ENCODE peak calls at places on chromosomes 3 and 15, in seven cellular contexts. L is H9, G is suprapubic skin, B is vagina, D is neural progenitor cell, T is lung, M is Peyer's patch. Q is an unnamed sample.
A peak's percentile ranks its signal among the peaks of the same experiment; 100 is the strongest.

GRCh38 chr15:78629716-78630065 is 8.9 kb upstream of the CHRNA3 start:
- DNase-seq in L (no peak), G (no peak), B (no peak), D (no peak), T (no peak), M (no peak), Q (no peak)

GRCh38 chr3:46675426-46675825 is 18.1 kb downstream of the ALS2CL start:
- DNase-seq in L (no peak), G (no peak), B (no peak), D (no peak), T (no peak), M (no peak), Q (peak; percentile 45)

GRCh38 chr3:76859596-76859995 is 180.3 kb upstream of the ROBO2 start:
- DNase-seq in L (no peak), G (no peak), B (no peak), D (no peak), T (no peak), M (no peak), Q (no peak)

GRCh38 chr3:114376516-114376915 is 82.7 kb downstream of the TIGIT start:
- DNase-seq in L (no peak), G (no peak), B (no peak), D (no peak), T (no peak), M (no peak), Q (no peak)

GRCh38 chr3:47156418-47156817 is 7.5 kb downstream of the SETD2 start:
- DNase-seq in L (no peak), G (no peak), B (no peak), D (no peak), T (no peak), M (no peak), Q (no peak)

GRCh38 chr3:45659661-45660566 is 29.3 kb upstream of the SACM1L start:
- DNase-seq in L (peak; percentile 79), G (no peak), B (no peak), D (peak; percentile 68), T (peak; percentile 77), M (peak; percentile 90), Q (peak; percentile 87)

GRCh38 chr3:55000546-55000945 is 72.7 kb upstream of the LRTM1 start:
- DNase-seq in L (no peak), G (no peak), B (no peak), D (no peak), T (no peak), M (no peak), Q (no peak)

GRCh38 chr3:27632431-27633223 is 89.5 kb downstream of the EOMES start:
- DNase-seq in L (peak; percentile 53), G (no peak), B (no peak), D (peak; percentile 71), T (peak; percentile 46), M (peak; percentile 77), Q (peak; percentile 85)

GRCh38 chr3:170749765-170750477 is 120.1 kb downstream of the RPL22L1 start:
- DNase-seq in L (no peak), G (no peak), B (no peak), D (no peak), T (no peak), M (no peak), Q (no peak)

GRCh38 chr15:43912991-43913927 is 86.5 kb downstream of the WDR76 start:
- DNase-seq in L (no peak), G (no peak), B (no peak), D (no peak), T (no peak), M (no peak), Q (peak; percentile 59)

GRCh38 chr3:37986479-37987314 is 3.9 kb upstream of the VILL start:
- DNase-seq in L (no peak), G (peak; percentile 76), B (no peak), D (no peak), T (peak; percentile 87), M (peak; percentile 93), Q (peak; percentile 62)

GRCh38 chr3:53377794-53378193 is 30.5 kb upstream of the DCP1A start:
- DNase-seq in L (no peak), G (no peak), B (no peak), D (no peak), T (no peak), M (no peak), Q (no peak)

GRCh38 chr3:42802876-42803799 is 1.2 kb downstream of the HIGD1A start:
- DNase-seq in L (peak; percentile 34), G (no peak), B (no peak), D (peak; percentile 55), T (no peak), M (no peak), Q (no peak)

GRCh38 chr15:31024979-31025378 is 33.6 kb upstream of the MTMR10 start:
- DNase-seq in L (no peak), G (no peak), B (no peak), D (no peak), T (no peak), M (no peak), Q (no peak)

GRCh38 chr3:12681586-12682371 is 17.9 kb upstream of the RAF1 start:
- DNase-seq in L (no peak), G (no peak), B (no peak), D (no peak), T (peak; percentile 43), M (no peak), Q (no peak)

GRCh38 chr3:32391643-32392529 is at the start of gene CMTM7:
- DNase-seq in L (peak; percentile 81), G (peak; percentile 84), B (no peak), D (peak; percentile 79), T (peak; percentile 79), M (peak; percentile 86), Q (peak; percentile 90)

GRCh38 chr3:122598556-122598955 is 21.1 kb downstream of the PARP15 start:
- DNase-seq in L (no peak), G (no peak), B (no peak), D (no peak), T (no peak), M (no peak), Q (no peak)

DNA sequence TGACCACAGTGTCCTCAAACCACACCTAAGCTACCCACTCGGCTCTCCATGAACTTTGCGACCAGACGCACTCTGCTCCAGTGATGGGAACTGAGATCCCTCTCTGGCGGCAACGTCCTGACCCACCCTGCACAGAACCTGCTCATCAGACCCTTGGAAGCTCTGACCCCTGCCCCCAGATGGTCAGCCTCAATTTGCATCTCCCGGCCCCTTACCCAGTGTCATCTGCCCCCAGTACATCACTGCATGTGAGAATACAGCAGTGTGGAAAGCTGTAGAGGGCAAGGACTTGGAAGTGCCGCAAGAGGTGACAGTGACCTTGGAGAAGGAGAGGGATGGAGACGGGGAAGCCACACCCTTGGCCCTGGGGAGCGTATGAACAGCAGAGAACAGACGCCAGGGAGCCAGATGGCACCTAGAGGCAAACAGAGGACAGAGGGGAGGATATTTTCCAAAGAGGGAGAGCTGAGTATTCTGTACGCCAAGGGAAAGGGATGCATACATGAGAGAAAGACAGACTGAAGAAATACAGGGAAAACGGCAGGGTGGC is 192.0 kb downstream of the XXYLT1 start:
- DNase-seq in L (no peak), G (no peak), B (no peak), D (no peak), T (no peak), M (no peak), Q (peak; percentile 39)
- H3K4me1 ChIP-seq in L (no peaks in the 10 kb centered on the region), G (no peaks in the 10 kb centered on the region), B (peaks cover 15% of the 10 kb centered on the region), D (peaks cover 27% of the 10 kb centered on the region), T (peaks cover 17% of the 10 kb centered on the region), M (no peaks in the 10 kb centered on the region), Q (no peaks in the 10 kb centered on the region)

GRCh38 chr15:99726333-99726732 is 6.9 kb downstream of the LYSMD4 start:
- DNase-seq in L (no peak), G (no peak), B (no peak), D (no peak), T (no peak), M (no peak), Q (no peak)
- H3K4me1 ChIP-seq in L (no peaks in the 10 kb centered on the region), G (peaks cover 15% of the 10 kb centered on the region), B (peaks cover 8% of the 10 kb centered on the region), D (peaks cover 4% of the 10 kb centered on the region), T (peaks cover 5% of the 10 kb centered on the region), M (no peaks in the 10 kb centered on the region), Q (no peaks in the 10 kb centered on the region)

GRCh38 chr15:39728844-39729243 is 53.8 kb downstream of the FSIP1 start:
- DNase-seq in L (no peak), G (no peak), B (no peak), D (no peak), T (no peak), M (no peak), Q (no peak)
- H3K4me1 ChIP-seq in L (no peaks in the 10 kb centered on the region), G (no peaks in the 10 kb centered on the region), B (no peaks in the 10 kb centered on the region), D (no peaks in the 10 kb centered on the region), T (no peaks in the 10 kb centered on the region), M (no peaks in the 10 kb centered on the region), Q (no peaks in the 10 kb centered on the region)

GRCh38 chr3:157128771-157129671 is 30.9 kb downstream of the CCNL1 start:
- DNase-seq in L (no peak), G (no peak), B (no peak), D (peak; percentile 16), T (no peak), M (peak; percentile 76), Q (peak; percentile 79)
- H3K4me1 ChIP-seq in L (peaks cover 2% of the 10 kb centered on the region), G (peaks cover 31% of the 10 kb centered on the region), B (peaks cover 33% of the 10 kb centered on the region), D (peaks cover 22% of the 10 kb centered on the region), T (peaks cover 19% of the 10 kb centered on the region), M (peaks cover 9% of the 10 kb centered on the region), Q (no peaks in the 10 kb centered on the region)

DNA sequence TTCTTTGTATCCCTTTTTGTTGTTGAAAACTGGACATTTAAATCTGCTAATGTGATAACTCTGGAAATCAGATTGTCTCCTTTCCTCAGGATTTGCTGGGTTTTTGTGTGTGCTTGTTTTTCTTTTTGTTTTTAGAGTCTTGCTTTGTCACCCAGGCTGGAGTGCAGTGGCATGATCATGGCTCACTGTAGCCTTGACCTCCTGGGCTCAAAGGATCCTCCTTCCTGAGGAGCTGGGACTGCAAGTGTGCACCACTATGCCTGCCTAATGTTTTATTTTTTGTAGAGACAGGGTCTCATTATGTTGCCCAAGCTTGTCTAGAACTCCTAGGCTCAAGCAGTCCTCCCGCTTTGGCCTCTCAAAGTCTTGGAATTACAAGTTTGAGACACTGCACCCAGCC is 44.6 kb upstream of the IL20RB start:
- DNase-seq in L (no peak), G (no peak), B (no peak), D (no peak), T (no peak), M (no peak), Q (no peak)
- H3K4me1 ChIP-seq in L (no peaks in the 10 kb centered on the region), G (peaks cover 16% of the 10 kb centered on the region), B (peaks cover 31% of the 10 kb centered on the region), D (peaks cover 13% of the 10 kb centered on the region), T (no peaks in the 10 kb centered on the region), M (no peaks in the 10 kb centered on the region), Q (no peaks in the 10 kb centered on the region)

GRCh38 chr3:178082508-178082907 is 453.7 kb upstream of the KCNMB2 start:
- DNase-seq in L (no peak), G (no peak), B (no peak), D (peak; percentile 20), T (no peak), M (no peak), Q (no peak)
- H3K4me1 ChIP-seq in L (peaks cover 5% of the 10 kb centered on the region), G (peaks cover 37% of the 10 kb centered on the region), B (peaks cover 52% of the 10 kb centered on the region), D (peaks cover 43% of the 10 kb centered on the region), T (peaks cover 2% of the 10 kb centered on the region), M (no peaks in the 10 kb centered on the region), Q (peaks cover 2% of the 10 kb centered on the region)

DNA sequence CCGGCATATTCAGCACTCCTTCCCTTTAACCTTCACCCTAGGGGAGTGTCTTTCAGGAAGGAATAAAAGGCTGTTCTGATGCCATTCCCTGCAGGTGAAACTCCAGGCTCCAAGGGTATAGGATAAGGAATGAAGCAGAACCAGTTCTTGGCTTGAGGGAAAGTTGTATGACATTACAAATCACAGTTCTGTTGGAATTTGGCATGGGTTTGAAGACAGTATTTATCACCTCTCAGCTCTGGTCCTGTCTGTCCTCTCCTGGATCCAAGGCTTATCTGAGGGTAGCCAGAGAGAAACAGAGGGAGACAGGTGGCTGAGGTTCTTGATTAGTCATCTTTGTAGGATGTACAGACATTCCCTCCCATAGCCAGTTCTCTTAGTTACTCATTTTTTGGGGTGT is 37.1 kb downstream of the RAB11A start:
- DNase-seq in L (peak; percentile 12), G (no peak), B (no peak), D (no peak), T (no peak), M (no peak), Q (no peak)
- H3K4me1 ChIP-seq in L (peaks cover 9% of the 10 kb centered on the region), G (peaks cover 35% of the 10 kb centered on the region), B (peaks cover 33% of the 10 kb centered on the region), D (no peaks in the 10 kb centered on the region), T (peaks cover 6% of the 10 kb centered on the region), M (no peaks in the 10 kb centered on the region), Q (no peaks in the 10 kb centered on the region)

GRCh38 chr15:74387141-74387541 is 19.7 kb upstream of the CYP11A1 start:
- DNase-seq in L (no peak), G (no peak), B (no peak), D (no peak), T (no peak), M (peak; percentile 75), Q (no peak)
- H3K4me1 ChIP-seq in L (no peaks in the 10 kb centered on the region), G (peaks cover 34% of the 10 kb centered on the region), B (no peaks in the 10 kb centered on the region), D (peaks cover 19% of the 10 kb centered on the region), T (peaks cover 16% of the 10 kb centered on the region), M (no peaks in the 10 kb centered on the region), Q (no peaks in the 10 kb centered on the region)

Q was measured in aorta.